ENCODE peak calls at places on chromosomes 3 and 15, in seven cellular contexts. One of them, this sample, is unnamed.

GRCh38 chr3:114319453-114319852 is 25.6 kb downstream of the TIGIT start:
- DNase-seq in pancreas: no peak
- DNase-seq in OCI-LY7: no peak
- DNase-seq in bronchial epithelial cell: peak
- DNase-seq in esophagus muscularis mucosa: no peak
- DNase-seq in right atrium auricular region: no peak
- DNase-seq in fibroblast of pulmonary artery: peak
- DNase-seq in this sample: peak

GRCh38 chr3:150905339-150905738 is at the start of gene MINDY4B:
- DNase-seq in OCI-LY7: no peak
- DNase-seq in right atrium auricular region: no peak
- DNase-seq in esophagus muscularis mucosa: no peak
- DNase-seq in bronchial epithelial cell: no peak
- DNase-seq in fibroblast of pulmonary artery: no peak
- DNase-seq in pancreas: no peak
- DNase-seq in this sample: no peak

GRCh38 chr3:121529308-121529707 is 16.5 kb downstream of the POLQ start:
- DNase-seq in esophagus muscularis mucosa: no peak
- DNase-seq in bronchial epithelial cell: peak
- DNase-seq in right atrium auricular region: no peak
- DNase-seq in pancreas: no peak
- DNase-seq in fibroblast of pulmonary artery: peak
- DNase-seq in OCI-LY7: no peak
- DNase-seq in this sample: no peak

GRCh38 chr15:83053151-83053550 is 13.9 kb downstream of the BTBD1 start:
- DNase-seq in esophagus muscularis mucosa: no peak
- DNase-seq in bronchial epithelial cell: peak
- DNase-seq in OCI-LY7: no peak
- DNase-seq in right atrium auricular region: no peak
- DNase-seq in fibroblast of pulmonary artery: peak
- DNase-seq in pancreas: no peak
- DNase-seq in this sample: peak

GRCh38 chr15:78734441-78735064 is 76.7 kb downstream of the ADAMTS7 start:
- DNase-seq in bronchial epithelial cell: no peak
- DNase-seq in OCI-LY7: no peak
- DNase-seq in pancreas: no peak
- DNase-seq in esophagus muscularis mucosa: no peak
- DNase-seq in right atrium auricular region: peak
- DNase-seq in fibroblast of pulmonary artery: no peak
- DNase-seq in this sample: no peak

GRCh38 chr3:171809513-171810277 is 588 bp downstream of the PLD1 start:
- DNase-seq in bronchial epithelial cell: peak
- DNase-seq in right atrium auricular region: peak
- DNase-seq in esophagus muscularis mucosa: peak
- DNase-seq in fibroblast of pulmonary artery: peak
- DNase-seq in pancreas: peak
- DNase-seq in OCI-LY7: no peak
- DNase-seq in this sample: peak

GRCh38 chr3:197428117-197428761 is 127.5 kb downstream of the BDH1 start:
- DNase-seq in pancreas: no peak
- DNase-seq in bronchial epithelial cell: peak
- DNase-seq in OCI-LY7: no peak
- DNase-seq in esophagus muscularis mucosa: no peak
- DNase-seq in right atrium auricular region: peak
- DNase-seq in fibroblast of pulmonary artery: peak
- DNase-seq in this sample: peak

GRCh38 chr3:185322111-185322510 is 40.8 kb upstream of the MAP3K13 start:
- DNase-seq in fibroblast of pulmonary artery: no peak
- DNase-seq in pancreas: no peak
- DNase-seq in bronchial epithelial cell: no peak
- DNase-seq in esophagus muscularis mucosa: no peak
- DNase-seq in right atrium auricular region: no peak
- DNase-seq in OCI-LY7: no peak
- DNase-seq in this sample: no peak

GRCh38 chr15:75725719-75726607 is 13.3 kb upstream of the CSPG4 start:
- DNase-seq in bronchial epithelial cell: no peak
- DNase-seq in right atrium auricular region: no peak
- DNase-seq in fibroblast of pulmonary artery: peak
- DNase-seq in esophagus muscularis mucosa: no peak
- DNase-seq in OCI-LY7: no peak
- DNase-seq in pancreas: peak
- DNase-seq in this sample: no peak

GRCh38 chr15:90414408-90415028 is 26.5 kb downstream of the IQGAP1 start:
- DNase-seq in fibroblast of pulmonary artery: peak
- DNase-seq in right atrium auricular region: no peak
- DNase-seq in esophagus muscularis mucosa: no peak
- DNase-seq in pancreas: no peak
- DNase-seq in bronchial epithelial cell: peak
- DNase-seq in OCI-LY7: no peak
- DNase-seq in this sample: no peak

GRCh38 chr15:38854506-38854905 is 289.9 kb upstream of the RASGRP1 start:
- DNase-seq in esophagus muscularis mucosa: no peak
- DNase-seq in OCI-LY7: no peak
- DNase-seq in right atrium auricular region: no peak
- DNase-seq in fibroblast of pulmonary artery: no peak
- DNase-seq in pancreas: no peak
- DNase-seq in bronchial epithelial cell: no peak
- DNase-seq in this sample: no peak

GRCh38 chr15:50148362-50148963 is 29.4 kb upstream of the ATP8B4 start:
- DNase-seq in esophagus muscularis mucosa: no peak
- DNase-seq in bronchial epithelial cell: peak
- DNase-seq in fibroblast of pulmonary artery: peak
- DNase-seq in pancreas: no peak
- DNase-seq in OCI-LY7: peak
- DNase-seq in right atrium auricular region: no peak
- DNase-seq in this sample: peak

GRCh38 chr15:99707481-99708270 is 25.6 kb downstream of the LYSMD4 start:
- DNase-seq in esophagus muscularis mucosa: no peak
- DNase-seq in bronchial epithelial cell: peak
- DNase-seq in pancreas: no peak
- DNase-seq in right atrium auricular region: no peak
- DNase-seq in OCI-LY7: no peak
- DNase-seq in fibroblast of pulmonary artery: no peak
- DNase-seq in this sample: peak

GRCh38 chr15:68112711-68113110 is 58.6 kb downstream of the PIAS1 start:
- DNase-seq in bronchial epithelial cell: peak
- DNase-seq in pancreas: no peak
- DNase-seq in fibroblast of pulmonary artery: no peak
- DNase-seq in esophagus muscularis mucosa: no peak
- DNase-seq in OCI-LY7: no peak
- DNase-seq in right atrium auricular region: no peak
- DNase-seq in this sample: peak

GRCh38 chr3:186523434-186523833 is 20.7 kb downstream of the CRYGS start:
- DNase-seq in bronchial epithelial cell: no peak
- DNase-seq in esophagus muscularis mucosa: no peak
- DNase-seq in right atrium auricular region: no peak
- DNase-seq in pancreas: no peak
- DNase-seq in fibroblast of pulmonary artery: no peak
- DNase-seq in OCI-LY7: no peak
- DNase-seq in this sample: no peak

GRCh38 chr3:186524616-186525015 is 19.6 kb downstream of the CRYGS start:
- DNase-seq in bronchial epithelial cell: no peak
- DNase-seq in fibroblast of pulmonary artery: no peak
- DNase-seq in right atrium auricular region: no peak
- DNase-seq in esophagus muscularis mucosa: no peak
- DNase-seq in pancreas: no peak
- DNase-seq in OCI-LY7: no peak
- DNase-seq in this sample: no peak

GRCh38 chr3:186526256-186526606 is 17.9 kb downstream of the CRYGS start:
- DNase-seq in pancreas: no peak
- DNase-seq in fibroblast of pulmonary artery: no peak
- DNase-seq in right atrium auricular region: no peak
- DNase-seq in OCI-LY7: peak
- DNase-seq in esophagus muscularis mucosa: no peak
- DNase-seq in bronchial epithelial cell: no peak
- DNase-seq in this sample: no peak

GRCh38 chr3:186523022-186523421 is 21.2 kb downstream of the CRYGS start:
- DNase-seq in esophagus muscularis mucosa: no peak
- DNase-seq in pancreas: no peak
- DNase-seq in OCI-LY7: no peak
- DNase-seq in right atrium auricular region: no peak
- DNase-seq in fibroblast of pulmonary artery: no peak
- DNase-seq in bronchial epithelial cell: no peak
- DNase-seq in this sample: no peak

DNA sequence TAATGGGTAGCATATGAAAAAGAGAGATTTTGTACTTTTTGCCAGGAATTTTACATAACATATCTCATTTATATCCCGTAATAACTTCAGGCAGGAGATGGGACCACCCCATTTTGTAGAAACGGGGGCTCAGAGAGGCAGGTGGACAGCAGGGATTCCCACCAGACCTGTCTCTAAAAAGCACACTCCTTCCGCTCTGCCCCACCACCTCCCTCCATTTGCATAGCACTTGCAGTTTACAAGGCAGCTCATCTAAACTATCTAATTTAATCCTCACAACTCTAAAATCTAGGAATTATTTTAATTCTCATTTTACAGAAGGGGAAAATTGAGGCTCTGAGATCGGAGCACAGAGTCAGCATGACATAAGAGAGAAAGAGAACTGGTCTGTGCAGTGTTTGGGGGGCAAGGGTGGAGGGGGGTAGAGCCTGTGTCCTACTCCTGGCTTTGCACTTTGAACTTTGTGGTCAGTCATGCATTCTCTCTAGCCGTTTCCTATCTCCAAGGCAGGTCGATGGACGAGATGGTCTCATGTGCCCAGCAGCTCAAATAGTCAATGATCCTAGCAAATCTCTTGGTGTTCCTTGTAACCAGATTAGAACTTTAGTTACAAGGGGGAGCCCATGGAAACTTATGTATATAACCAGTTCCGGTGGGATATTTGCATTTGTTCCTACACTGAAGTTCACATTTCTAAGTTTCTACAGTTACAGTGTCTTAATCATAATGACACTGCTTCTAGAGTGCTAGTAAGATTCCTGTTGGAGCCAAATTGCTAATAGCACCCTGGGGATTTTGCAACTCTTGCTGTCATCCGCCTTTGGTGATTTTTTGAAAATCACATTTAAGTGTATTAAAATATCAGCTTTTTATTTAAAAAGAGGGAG is 18.6 kb downstream of the CRYGS start:
- DNase-seq in right atrium auricular region: no peak
- DNase-seq in esophagus muscularis mucosa: no peak
- DNase-seq in pancreas: no peak
- DNase-seq in OCI-LY7: peak
- DNase-seq in fibroblast of pulmonary artery: no peak
- DNase-seq in bronchial epithelial cell: no peak
- DNase-seq in this sample: no peak
- H3K4me3 ChIP-seq in right atrium auricular region: no peak
- H3K4me3 ChIP-seq in esophagus muscularis mucosa: no peak
- H3K4me3 ChIP-seq in pancreas: no peak
- H3K4me3 ChIP-seq in OCI-LY7: peak
- H3K4me3 ChIP-seq in fibroblast of pulmonary artery: no peak
- H3K4me3 ChIP-seq in bronchial epithelial cell: no peak
- H3K4me3 ChIP-seq in this sample: no peak

GRCh38 chr3:40584625-40585189 is 59.9 kb downstream of the ZNF621 start:
- DNase-seq in bronchial epithelial cell: peak
- DNase-seq in right atrium auricular region: peak
- DNase-seq in esophagus muscularis mucosa: peak
- DNase-seq in pancreas: peak
- DNase-seq in fibroblast of pulmonary artery: peak
- DNase-seq in OCI-LY7: peak
- DNase-seq in this sample: peak
- TF ChIP-seq CTCF in bronchial epithelial cell: peak
- TF ChIP-seq CTCF in right atrium auricular region: peak
- TF ChIP-seq CTCF in esophagus muscularis mucosa: peak
- TF ChIP-seq CTCF in pancreas: peak
- TF ChIP-seq CTCF in fibroblast of pulmonary artery: peak
- TF ChIP-seq CTCF in OCI-LY7: peak
- TF ChIP-seq CTCF in this sample: peak

GRCh38 chr3:116863842-116864626 is 154.5 kb downstream of the TUSC7 start:
- DNase-seq in bronchial epithelial cell: peak
- DNase-seq in pancreas: no peak
- DNase-seq in fibroblast of pulmonary artery: peak
- DNase-seq in OCI-LY7: peak
- DNase-seq in esophagus muscularis mucosa: no peak
- DNase-seq in right atrium auricular region: no peak
- DNase-seq in this sample: peak

GRCh38 chr3:116864627-116864927 is 155.0 kb downstream of the TUSC7 start:
- DNase-seq in right atrium auricular region: no peak
- DNase-seq in OCI-LY7: no peak
- DNase-seq in fibroblast of pulmonary artery: no peak
- DNase-seq in esophagus muscularis mucosa: no peak
- DNase-seq in pancreas: no peak
- DNase-seq in bronchial epithelial cell: no peak
- DNase-seq in this sample: no peak

GRCh38 chr3:116863270-116863770 is 153.7 kb downstream of the TUSC7 start:
- DNase-seq in pancreas: no peak
- DNase-seq in esophagus muscularis mucosa: no peak
- DNase-seq in bronchial epithelial cell: no peak
- DNase-seq in OCI-LY7: no peak
- DNase-seq in right atrium auricular region: no peak
- DNase-seq in fibroblast of pulmonary artery: no peak
- DNase-seq in this sample: no peak
- H3K4me3 ChIP-seq in pancreas: no peak
- H3K4me3 ChIP-seq in esophagus muscularis mucosa: no peak
- H3K4me3 ChIP-seq in bronchial epithelial cell: no peak
- H3K4me3 ChIP-seq in OCI-LY7: no peak
- H3K4me3 ChIP-seq in right atrium auricular region: no peak
- H3K4me3 ChIP-seq in fibroblast of pulmonary artery: no peak
- H3K4me3 ChIP-seq in this sample: no peak

GRCh38 chr3:132341746-132342145 is 24.5 kb downstream of the ACP3 start:
- DNase-seq in fibroblast of pulmonary artery: no peak
- DNase-seq in esophagus muscularis mucosa: no peak
- DNase-seq in right atrium auricular region: no peak
- DNase-seq in bronchial epithelial cell: no peak
- DNase-seq in pancreas: no peak
- DNase-seq in OCI-LY7: no peak
- DNase-seq in this sample: peak

GRCh38 chr3:132344666-132345280 is 27.6 kb downstream of the ACP3 start:
- DNase-seq in fibroblast of pulmonary artery: no peak
- DNase-seq in pancreas: no peak
- DNase-seq in right atrium auricular region: no peak
- DNase-seq in esophagus muscularis mucosa: no peak
- DNase-seq in OCI-LY7: no peak
- DNase-seq in bronchial epithelial cell: peak
- DNase-seq in this sample: peak

GRCh38 chr3:132342615-132343014 is 25.4 kb downstream of the ACP3 start:
- DNase-seq in esophagus muscularis mucosa: no peak
- DNase-seq in pancreas: no peak
- DNase-seq in fibroblast of pulmonary artery: no peak
- DNase-seq in bronchial epithelial cell: no peak
- DNase-seq in right atrium auricular region: no peak
- DNase-seq in OCI-LY7: no peak
- DNase-seq in this sample: no peak

GRCh38 chr3:132343018-132343612 is 25.9 kb downstream of the ACP3 start:
- DNase-seq in esophagus muscularis mucosa: no peak
- DNase-seq in OCI-LY7: peak
- DNase-seq in pancreas: no peak
- DNase-seq in right atrium auricular region: no peak
- DNase-seq in fibroblast of pulmonary artery: peak
- DNase-seq in bronchial epithelial cell: peak
- DNase-seq in this sample: peak

DNA sequence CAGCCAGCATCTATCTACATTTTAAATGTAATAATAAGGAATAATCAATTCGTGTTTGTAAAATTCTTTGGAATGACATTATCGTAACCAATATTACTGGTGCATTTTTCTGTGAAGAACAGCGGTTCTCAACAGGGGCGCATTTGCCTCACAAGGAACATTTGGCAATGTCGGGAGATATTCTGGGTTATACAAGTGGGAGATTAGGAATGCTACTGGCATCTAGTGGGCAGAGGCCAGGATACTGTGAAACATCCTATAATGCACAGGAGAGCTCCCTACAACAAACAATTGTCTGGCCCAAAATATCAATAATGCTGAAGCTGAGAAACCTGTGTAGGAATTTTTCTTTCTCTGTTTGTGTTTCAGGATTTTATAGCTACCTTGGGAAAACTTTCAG is 25.0 kb downstream of the ACP3 start:
- DNase-seq in esophagus muscularis mucosa: no peak
- DNase-seq in bronchial epithelial cell: peak
- DNase-seq in right atrium auricular region: no peak
- DNase-seq in fibroblast of pulmonary artery: peak
- DNase-seq in OCI-LY7: no peak
- DNase-seq in pancreas: no peak
- DNase-seq in this sample: peak
- TF ChIP-seq CTCF in esophagus muscularis mucosa: no peak
- TF ChIP-seq CTCF in bronchial epithelial cell: peak
- TF ChIP-seq CTCF in right atrium auricular region: peak
- TF ChIP-seq CTCF in fibroblast of pulmonary artery: peak
- TF ChIP-seq CTCF in OCI-LY7: no peak
- TF ChIP-seq CTCF in pancreas: no peak
- TF ChIP-seq CTCF in this sample: no peak